ENCODE peak calls at places on chromosomes 4 and X, in six cellular contexts. One of them, this sample, is unnamed.
A peak's percentile ranks its signal among the peaks of the same experiment; 100 is the strongest.

GRCh38 chr4:38583102-38583501 is 80.9 kb upstream of the KLF3 start:
- DNase-seq in Ammon's horn: no peak
- DNase-seq in kidney glomerular epithelial cell: no peak
- DNase-seq in HepG2: no peak
- DNase-seq in endothelial cell: no peak
- DNase-seq in stimulated activated CD4-positive, alpha-beta T cell treated with anti-CD3 and anti-CD28 coated beads, Interleukin-12 subunit alpha, Interleukin-12 subunit beta, amount 100 ng/mL, for 24 hours: no peak
- DNase-seq in this sample: no peak

GRCh38 chrX:24858004-24858746 is 157.6 kb downstream of the ARX start:
- DNase-seq in stimulated activated CD4-positive, alpha-beta T cell treated with anti-CD3 and anti-CD28 coated beads, Interleukin-12 subunit alpha, Interleukin-12 subunit beta, amount 100 ng/mL, for 24 hours: no peak
- DNase-seq in kidney glomerular epithelial cell: no peak
- DNase-seq in HepG2: no peak
- DNase-seq in endothelial cell: no peak
- DNase-seq in Ammon's horn: no peak
- DNase-seq in this sample: no peak

GRCh38 chr4:67712650-67713530 is 11.9 kb upstream of the UBA6 start:
- DNase-seq in kidney glomerular epithelial cell: no peak
- DNase-seq in stimulated activated CD4-positive, alpha-beta T cell treated with anti-CD3 and anti-CD28 coated beads, Interleukin-12 subunit alpha, Interleukin-12 subunit beta, amount 100 ng/mL, for 24 hours: no peak
- DNase-seq in Ammon's horn: no peak
- DNase-seq in endothelial cell: no peak
- DNase-seq in HepG2: no peak
- DNase-seq in this sample: no peak

GRCh38 chr4:117777721-117778120 is 256.6 kb upstream of the NDST3 start:
- DNase-seq in kidney glomerular epithelial cell: peak; percentile 50
- DNase-seq in endothelial cell: no peak
- DNase-seq in stimulated activated CD4-positive, alpha-beta T cell treated with anti-CD3 and anti-CD28 coated beads, Interleukin-12 subunit alpha, Interleukin-12 subunit beta, amount 100 ng/mL, for 24 hours: no peak
- DNase-seq in Ammon's horn: no peak
- DNase-seq in HepG2: no peak
- DNase-seq in this sample: no peak

GRCh38 chr4:15479089-15479912 is 9.6 kb downstream of the CC2D2A start:
- DNase-seq in HepG2: peak; percentile 77
- DNase-seq in endothelial cell: peak; percentile 59
- DNase-seq in Ammon's horn: peak; percentile 91
- DNase-seq in stimulated activated CD4-positive, alpha-beta T cell treated with anti-CD3 and anti-CD28 coated beads, Interleukin-12 subunit alpha, Interleukin-12 subunit beta, amount 100 ng/mL, for 24 hours: no peak
- DNase-seq in kidney glomerular epithelial cell: peak; percentile 84
- DNase-seq in this sample: peak; percentile 76

GRCh38 chrX:17846045-17846444 is 15.1 kb downstream of the RAI2 start:
- DNase-seq in kidney glomerular epithelial cell: no peak
- DNase-seq in stimulated activated CD4-positive, alpha-beta T cell treated with anti-CD3 and anti-CD28 coated beads, Interleukin-12 subunit alpha, Interleukin-12 subunit beta, amount 100 ng/mL, for 24 hours: no peak
- DNase-seq in HepG2: no peak
- DNase-seq in endothelial cell: no peak
- DNase-seq in Ammon's horn: no peak
- DNase-seq in this sample: no peak

GRCh38 chrX:13506574-13506973 is 62.8 kb upstream of the EGFL6 start:
- DNase-seq in HepG2: peak; percentile 2
- DNase-seq in stimulated activated CD4-positive, alpha-beta T cell treated with anti-CD3 and anti-CD28 coated beads, Interleukin-12 subunit alpha, Interleukin-12 subunit beta, amount 100 ng/mL, for 24 hours: peak; percentile 6
- DNase-seq in endothelial cell: peak; percentile 14
- DNase-seq in kidney glomerular epithelial cell: peak; percentile 2
- DNase-seq in Ammon's horn: peak; percentile 15
- DNase-seq in this sample: peak; percentile 59

GRCh38 chr4:23028875-23029274 is 336.1 kb downstream of the GBA3 start:
- DNase-seq in endothelial cell: no peak
- DNase-seq in stimulated activated CD4-positive, alpha-beta T cell treated with anti-CD3 and anti-CD28 coated beads, Interleukin-12 subunit alpha, Interleukin-12 subunit beta, amount 100 ng/mL, for 24 hours: no peak
- DNase-seq in HepG2: no peak
- DNase-seq in kidney glomerular epithelial cell: no peak
- DNase-seq in Ammon's horn: no peak
- DNase-seq in this sample: no peak

GRCh38 chr4:41655177-41655576 is 93.3 kb downstream of the PHOX2B start:
- DNase-seq in HepG2: no peak
- DNase-seq in endothelial cell: no peak
- DNase-seq in Ammon's horn: no peak
- DNase-seq in kidney glomerular epithelial cell: peak; percentile 22
- DNase-seq in stimulated activated CD4-positive, alpha-beta T cell treated with anti-CD3 and anti-CD28 coated beads, Interleukin-12 subunit alpha, Interleukin-12 subunit beta, amount 100 ng/mL, for 24 hours: no peak
- DNase-seq in this sample: no peak

GRCh38 chr4:34250562-34250961 is 1993.8 kb downstream of the ARAP2 start:
- DNase-seq in stimulated activated CD4-positive, alpha-beta T cell treated with anti-CD3 and anti-CD28 coated beads, Interleukin-12 subunit alpha, Interleukin-12 subunit beta, amount 100 ng/mL, for 24 hours: no peak
- DNase-seq in endothelial cell: no peak
- DNase-seq in HepG2: no peak
- DNase-seq in kidney glomerular epithelial cell: no peak
- DNase-seq in Ammon's horn: no peak
- DNase-seq in this sample: no peak

This sample was measured in HEK293T.